ENCODE peak calls at places on chromosomes 3 and 15, in ten cellular contexts. B, T, Z, X, W, K, P, V, G and C are unnamed samples.

GRCh38 chr15:58447244-58448010 is 15.6 kb downstream of the LIPC start:
- DNase-seq in P (peak), Z (no peak), G (no peak), V (no peak), W (no peak), B (no peak), X (no peak), K (no peak), T (peak), C (peak)

GRCh38 chr3:61733866-61734265 is 172.5 kb downstream of the PTPRG start:
- DNase-seq in W (no peak), K (no peak), Z (no peak), P (no peak), X (no peak), G (no peak), B (no peak), V (no peak), T (no peak), C (no peak)

GRCh38 chr3:175073209-175073905 is 214.2 kb downstream of the NAALADL2 start:
- DNase-seq in B (no peak), Z (no peak), W (peak), P (peak), T (no peak), K (no peak), G (no peak), V (peak), X (no peak), C (no peak)

GRCh38 chr15:48975713-48976419 is 12.1 kb upstream of the SHC4 start:
- DNase-seq in G (peak), K (peak), Z (peak), X (peak), P (peak), W (peak), B (peak), T (no peak), V (peak), C (peak)

GRCh38 chr3:13219902-13220296 is 146.7 kb upstream of the IQSEC1 start:
- DNase-seq in X (no peak), K (no peak), Z (no peak), W (no peak), V (no peak), T (no peak), B (no peak), P (no peak), G (no peak), C (no peak)

GRCh38 chr3:87227835-87228144 is 681 bp downstream of the CHMP2B start:
- DNase-seq in Z (peak), W (no peak), V (no peak), T (no peak), P (peak), K (no peak), G (no peak), B (no peak), X (no peak), C (no peak)

GRCh38 chr15:63385911-63386531 is 4.4 kb upstream of the CA12 start:
- DNase-seq in T (no peak), K (no peak), X (no peak), B (no peak), W (no peak), G (no peak), V (no peak), Z (no peak), P (no peak), C (no peak)

GRCh38 chr3:179991104-179991503 is 45.6 kb downstream of the PEX5L start:
- DNase-seq in K (no peak), W (no peak), X (no peak), B (no peak), T (no peak), Z (no peak), G (no peak), V (no peak), P (no peak), C (no peak)